ENCODE peak calls at places on chromosomes 2 and 18, in seven cellular contexts. One of them, this sample, is unnamed.

GRCh38 chr2:233300401-233300800 is 7.2 kb upstream of the SAG start:
- DNase-seq in AG09309: no peak
- DNase-seq in Panc1: no peak
- DNase-seq in GM06990: no peak
- DNase-seq in psoas muscle: no peak
- DNase-seq in cardiac fibroblast: no peak
- DNase-seq in dorsolateral prefrontal cortex: peak; percentile 9
- DNase-seq in this sample: no peak

GRCh38 chr2:164560181-164560792 is 61.0 kb downstream of the GRB14 start:
- DNase-seq in AG09309: peak; percentile 11
- DNase-seq in Panc1: peak; percentile 13
- DNase-seq in GM06990: no peak
- DNase-seq in psoas muscle: no peak
- DNase-seq in cardiac fibroblast: peak; percentile 64
- DNase-seq in dorsolateral prefrontal cortex: no peak
- DNase-seq in this sample: peak; percentile 5

GRCh38 chr2:218566296-218566695 is 1.9 kb downstream of the USP37 start:
- DNase-seq in AG09309: no peak
- DNase-seq in Panc1: no peak
- DNase-seq in GM06990: no peak
- DNase-seq in psoas muscle: no peak
- DNase-seq in cardiac fibroblast: no peak
- DNase-seq in dorsolateral prefrontal cortex: no peak
- DNase-seq in this sample: no peak

GRCh38 chr2:1489486-1489885 is 76.2 kb downstream of the TPO start:
- DNase-seq in AG09309: no peak
- DNase-seq in Panc1: no peak
- DNase-seq in GM06990: no peak
- DNase-seq in psoas muscle: no peak
- DNase-seq in cardiac fibroblast: no peak
- DNase-seq in dorsolateral prefrontal cortex: no peak
- DNase-seq in this sample: no peak

GRCh38 chr2:163682695-163683094 is 53.1 kb downstream of the FIGN start:
- DNase-seq in AG09309: no peak
- DNase-seq in Panc1: no peak
- DNase-seq in GM06990: no peak
- DNase-seq in psoas muscle: no peak
- DNase-seq in cardiac fibroblast: peak; percentile 73
- DNase-seq in dorsolateral prefrontal cortex: no peak
- DNase-seq in this sample: no peak

GRCh38 chr18:76467371-76468190 is 27.5 kb downstream of the ZNF516 start:
- DNase-seq in AG09309: no peak
- DNase-seq in Panc1: no peak
- DNase-seq in GM06990: no peak
- DNase-seq in psoas muscle: no peak
- DNase-seq in cardiac fibroblast: peak; percentile 57
- DNase-seq in dorsolateral prefrontal cortex: no peak
- DNase-seq in this sample: peak; percentile 50

GRCh38 chr2:1627628-1628371 is 116.5 kb downstream of the PXDN start:
- DNase-seq in AG09309: no peak
- DNase-seq in Panc1: no peak
- DNase-seq in GM06990: no peak
- DNase-seq in psoas muscle: no peak
- DNase-seq in cardiac fibroblast: no peak
- DNase-seq in dorsolateral prefrontal cortex: no peak
- DNase-seq in this sample: no peak

GRCh38 chr18:12639990-12640880 is 17.7 kb downstream of the SPIRE1 start:
- DNase-seq in AG09309: no peak
- DNase-seq in Panc1: peak; percentile 93
- DNase-seq in GM06990: no peak
- DNase-seq in psoas muscle: no peak
- DNase-seq in cardiac fibroblast: peak; percentile 87
- DNase-seq in dorsolateral prefrontal cortex: peak; percentile 61
- DNase-seq in this sample: no peak

GRCh38 chr2:127029652-127030051 is 77.3 kb downstream of the BIN1 start:
- DNase-seq in AG09309: no peak
- DNase-seq in Panc1: no peak
- DNase-seq in GM06990: no peak
- DNase-seq in psoas muscle: no peak
- DNase-seq in cardiac fibroblast: peak; percentile 48
- DNase-seq in dorsolateral prefrontal cortex: no peak
- DNase-seq in this sample: no peak

GRCh38 chr2:168138369-168138768 is 109.0 kb downstream of the STK39 start:
- DNase-seq in AG09309: no peak
- DNase-seq in Panc1: no peak
- DNase-seq in GM06990: no peak
- DNase-seq in psoas muscle: peak; percentile 18
- DNase-seq in cardiac fibroblast: peak; percentile 83
- DNase-seq in dorsolateral prefrontal cortex: no peak
- DNase-seq in this sample: no peak

GRCh38 chr2:74253937-74254336 is 55.5 kb downstream of the MTHFD2 start:
- DNase-seq in AG09309: no peak
- DNase-seq in Panc1: no peak
- DNase-seq in GM06990: no peak
- DNase-seq in psoas muscle: no peak
- DNase-seq in cardiac fibroblast: peak; percentile 70
- DNase-seq in dorsolateral prefrontal cortex: no peak
- DNase-seq in this sample: no peak

GRCh38 chr2:154771664-154772284 is 73.3 kb downstream of the KCNJ3 start:
- DNase-seq in AG09309: no peak
- DNase-seq in Panc1: no peak
- DNase-seq in GM06990: no peak
- DNase-seq in psoas muscle: no peak
- DNase-seq in cardiac fibroblast: no peak
- DNase-seq in dorsolateral prefrontal cortex: no peak
- DNase-seq in this sample: peak; percentile 3

DNA sequence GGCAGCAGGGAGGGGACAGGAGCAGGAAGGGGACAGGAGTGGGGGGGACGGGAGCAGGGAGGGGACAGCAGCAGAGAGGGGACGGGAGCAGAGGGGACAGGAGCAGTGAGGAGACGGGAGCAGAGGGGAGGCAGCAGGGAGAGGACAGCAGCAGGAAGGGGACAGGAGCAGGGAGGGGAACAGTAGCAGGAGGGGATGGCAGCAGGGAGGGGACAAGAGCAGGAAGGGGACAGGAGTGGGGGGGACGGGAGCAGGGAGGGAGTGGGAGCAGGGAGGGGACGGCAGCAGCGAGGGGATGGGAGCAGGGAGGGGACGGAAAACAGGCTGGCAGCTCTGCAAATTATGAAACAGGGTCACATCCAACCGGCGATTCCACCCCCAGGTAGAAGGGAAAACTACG is 39.6 kb downstream of the SLC66A2 start:
- DNase-seq in AG09309: no peak
- DNase-seq in Panc1: no peak
- DNase-seq in GM06990: no peak
- DNase-seq in psoas muscle: no peak
- DNase-seq in cardiac fibroblast: no peak
- DNase-seq in dorsolateral prefrontal cortex: no peak
- DNase-seq in this sample: no peak
- H3K4me3 ChIP-seq in AG09309: no peak overlapping the region
- H3K4me3 ChIP-seq in Panc1: no peak overlapping the region
- H3K4me3 ChIP-seq in GM06990: no peak overlapping the region
- H3K4me3 ChIP-seq in psoas muscle: no peak overlapping the region
- H3K4me3 ChIP-seq in cardiac fibroblast: no peak overlapping the region
- H3K4me3 ChIP-seq in dorsolateral prefrontal cortex: no peak overlapping the region
- H3K4me3 ChIP-seq in this sample: no peak overlapping the region

DNA sequence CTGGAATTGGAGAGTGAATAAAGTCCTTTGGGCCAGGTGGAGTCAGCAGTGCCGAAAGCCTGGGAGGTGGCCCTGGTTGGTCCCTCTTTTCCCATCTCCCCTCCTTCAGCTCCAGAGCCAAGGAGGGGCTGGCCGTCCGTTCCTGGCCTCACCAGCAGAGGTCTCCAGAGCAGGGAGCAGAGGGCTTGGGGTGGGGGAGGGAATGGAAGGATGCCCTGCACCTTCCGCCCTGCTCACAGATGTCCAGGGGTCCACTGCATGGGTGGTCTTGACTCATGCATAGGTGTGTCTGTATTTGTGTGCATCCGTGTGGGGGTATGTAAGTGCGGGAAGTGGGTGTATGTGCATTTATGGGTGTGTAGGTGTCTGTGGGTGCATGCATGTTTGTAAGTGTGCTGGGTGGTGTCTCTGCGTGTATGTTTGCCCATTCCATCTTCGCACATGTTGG is 201.9 kb downstream of the ZFP36L2 start:
- DNase-seq in AG09309: no peak
- DNase-seq in Panc1: peak; percentile 20
- DNase-seq in GM06990: no peak
- DNase-seq in psoas muscle: peak; percentile 72
- DNase-seq in cardiac fibroblast: peak; percentile 64
- DNase-seq in dorsolateral prefrontal cortex: peak; percentile 78
- DNase-seq in this sample: peak; percentile 38
- TF ChIP-seq CTCF in AG09309: peak; percentile 95
- TF ChIP-seq CTCF in Panc1: peak; percentile 90
- TF ChIP-seq CTCF in GM06990: peak; percentile 89
- TF ChIP-seq CTCF in psoas muscle: peak; percentile 76
- TF ChIP-seq CTCF in cardiac fibroblast: peak; percentile 97
- TF ChIP-seq CTCF in dorsolateral prefrontal cortex: peak; percentile 78
- TF ChIP-seq CTCF in this sample: peak; percentile 79

DNA sequence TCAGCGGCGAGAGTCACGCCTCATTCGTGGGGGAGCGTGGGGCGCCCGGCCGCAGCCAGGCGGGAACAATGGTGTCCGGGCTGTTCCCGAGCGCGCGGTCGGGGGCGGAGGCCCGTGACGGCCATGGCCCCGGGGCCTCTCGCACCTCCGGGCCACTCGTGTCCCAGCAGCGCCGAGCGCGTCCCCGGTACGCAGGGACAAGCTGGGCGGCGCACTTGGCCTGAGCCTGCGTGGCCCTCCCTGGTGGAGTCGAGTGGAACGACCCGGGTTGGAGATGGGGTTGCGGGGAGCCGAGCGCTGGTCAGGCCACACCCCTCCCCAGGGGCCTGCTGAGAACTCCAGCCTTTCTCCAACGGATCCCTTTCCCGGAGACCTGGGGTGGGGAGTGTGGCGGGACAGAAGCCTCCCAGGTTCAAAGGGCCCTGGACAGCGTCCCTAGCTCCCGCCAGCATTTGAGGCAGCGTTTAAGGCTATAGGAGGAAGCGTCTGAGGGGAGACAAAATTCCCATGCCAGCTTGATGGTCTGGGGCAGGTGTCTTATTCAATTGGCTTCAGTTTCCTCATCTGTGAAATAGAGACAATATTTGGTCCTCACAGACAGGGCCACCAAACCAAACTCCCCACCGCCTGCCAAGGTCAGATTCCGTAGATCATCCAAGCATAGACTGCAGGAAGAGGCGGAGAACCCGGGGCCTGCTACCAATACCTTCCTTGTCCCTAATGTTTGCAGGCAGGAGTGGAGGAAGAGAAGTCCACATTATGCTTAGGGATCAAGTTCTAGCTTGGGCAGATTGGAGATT is 545 bp downstream of the CNDP2 start:
- DNase-seq in AG09309: no peak
- DNase-seq in Panc1: no peak
- DNase-seq in GM06990: no peak
- DNase-seq in psoas muscle: peak; percentile 70
- DNase-seq in cardiac fibroblast: peak; percentile 62
- DNase-seq in dorsolateral prefrontal cortex: peak; percentile 73
- DNase-seq in this sample: peak; percentile 67
- H3K4me3 ChIP-seq in AG09309: peak overlapping the region; percentile 81
- H3K4me3 ChIP-seq in Panc1: peak overlapping the region; percentile 71
- H3K4me3 ChIP-seq in GM06990: peak overlapping the region; percentile 91
- H3K4me3 ChIP-seq in psoas muscle: peak overlapping the region; percentile 89
- H3K4me3 ChIP-seq in cardiac fibroblast: peak overlapping the region; percentile 83
- H3K4me3 ChIP-seq in dorsolateral prefrontal cortex: peak overlapping the region; percentile 96
- H3K4me3 ChIP-seq in this sample: peak overlapping the region; percentile 81

DNA sequence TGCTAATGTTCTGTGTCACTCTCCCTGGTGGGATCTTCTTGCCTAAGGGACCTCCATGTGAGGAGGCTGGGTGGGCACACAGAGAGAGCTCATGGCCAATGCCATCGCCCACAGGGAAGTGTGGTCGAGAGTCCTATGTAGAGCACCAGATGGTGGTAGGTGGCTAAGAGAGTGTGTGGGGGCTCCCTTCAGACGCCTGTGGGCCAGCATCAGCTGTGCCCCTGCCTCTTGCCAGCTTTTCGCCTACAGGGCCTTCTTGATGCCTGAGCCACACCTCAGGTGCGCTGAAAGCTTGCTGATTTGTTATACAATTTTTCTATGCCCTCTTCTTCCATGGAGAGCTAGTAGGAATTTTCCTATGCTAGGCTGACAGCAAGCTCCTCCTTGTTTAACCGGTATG is 38.3 kb downstream of the LRRTM1 start:
- DNase-seq in AG09309: no peak
- DNase-seq in Panc1: no peak
- DNase-seq in GM06990: no peak
- DNase-seq in psoas muscle: no peak
- DNase-seq in cardiac fibroblast: no peak
- DNase-seq in dorsolateral prefrontal cortex: peak; percentile 56
- DNase-seq in this sample: no peak
- TF ChIP-seq CTCF in AG09309: no peak
- TF ChIP-seq CTCF in Panc1: no peak
- TF ChIP-seq CTCF in GM06990: no peak
- TF ChIP-seq CTCF in psoas muscle: no peak
- TF ChIP-seq CTCF in cardiac fibroblast: no peak
- TF ChIP-seq CTCF in dorsolateral prefrontal cortex: no peak
- TF ChIP-seq CTCF in this sample: no peak

GRCh38 chr18:7273301-7273911 is 42.5 kb downstream of the LRRC30 start:
- DNase-seq in AG09309: peak; percentile 21
- DNase-seq in Panc1: no peak
- DNase-seq in GM06990: no peak
- DNase-seq in psoas muscle: peak; percentile 78
- DNase-seq in cardiac fibroblast: peak; percentile 88
- DNase-seq in dorsolateral prefrontal cortex: no peak
- DNase-seq in this sample: no peak

GRCh38 chr18:7269903-7270302 is 39.0 kb downstream of the LRRC30 start:
- DNase-seq in AG09309: no peak
- DNase-seq in Panc1: no peak
- DNase-seq in GM06990: no peak
- DNase-seq in psoas muscle: no peak
- DNase-seq in cardiac fibroblast: no peak
- DNase-seq in dorsolateral prefrontal cortex: no peak
- DNase-seq in this sample: no peak

GRCh38 chr18:7272268-7273049 is 41.6 kb downstream of the LRRC30 start:
- DNase-seq in AG09309: peak; percentile 32
- DNase-seq in Panc1: no peak
- DNase-seq in GM06990: no peak
- DNase-seq in psoas muscle: peak; percentile 57
- DNase-seq in cardiac fibroblast: peak; percentile 87
- DNase-seq in dorsolateral prefrontal cortex: peak; percentile 77
- DNase-seq in this sample: no peak
- H3K4me3 ChIP-seq in AG09309: no peak overlapping the region
- H3K4me3 ChIP-seq in Panc1: no peak overlapping the region
- H3K4me3 ChIP-seq in GM06990: no peak overlapping the region
- H3K4me3 ChIP-seq in psoas muscle: peak overlapping the region; percentile 26
- H3K4me3 ChIP-seq in cardiac fibroblast: no peak overlapping the region
- H3K4me3 ChIP-seq in dorsolateral prefrontal cortex: peak overlapping the region; percentile 34
- H3K4me3 ChIP-seq in this sample: no peak overlapping the region